ENCODE peak calls at places on chromosomes 16 and 17, in nine cellular contexts. Y is esophagus squamous epithelium; R is astrocyte of the spinal cord; Z is NCI-H446; F is glutamatergic neuron; L is AG10803; K is activated naive CD4-positive, alpha-beta T cell; S is T-helper 17 cell; M is ACHN. B is an unnamed sample.

GRCh38 chr16:4309833-4310266 is 6.0 kb upstream of the GLIS2 start:
- DNase-seq in Z (no peak), M (peak), S (peak), K (peak), R (peak), L (peak), F (peak), Y (no peak), B (peak)

GRCh38 chr16:1772362-1772907 is at the start of gene EME2:
- DNase-seq in L (no peak), K (no peak), F (peak), Y (no peak), M (peak), S (peak), R (no peak), Z (no peak), B (peak)

GRCh38 chr16:87790278-87791023 is 24.7 kb upstream of the KLHDC4 start:
- DNase-seq in K (no peak), S (no peak), L (peak), M (peak), R (no peak), Z (peak), F (no peak), Y (no peak), B (peak)

GRCh38 chr17:1099242-1099641 is 80.5 kb downstream of the ABR start:
- DNase-seq in Z (no peak), M (no peak), L (no peak), F (no peak), R (no peak), Y (no peak), K (no peak), S (no peak), B (no peak)

GRCh38 chr16:81164958-81165357 is 68.8 kb upstream of the GCSH start:
- DNase-seq in M (no peak), L (no peak), F (no peak), Z (no peak), S (no peak), Y (no peak), R (no peak), K (no peak), B (no peak)

GRCh38 chr16:87806246-87806607 is 40.4 kb upstream of the KLHDC4 start:
- DNase-seq in M (peak), S (no peak), Y (no peak), K (no peak), L (peak), F (no peak), R (no peak), Z (no peak), B (peak)

GRCh38 chr16:69567031-69567680 is 1.4 kb downstream of the NFAT5 start:
- DNase-seq in F (no peak), L (no peak), Y (no peak), M (peak), Z (no peak), K (no peak), R (peak), S (no peak), B (no peak)

GRCh38 chr17:7260601-7261376 is 1.5 kb downstream of the CLDN7 start:
- DNase-seq in L (no peak), M (no peak), F (peak), Y (no peak), K (no peak), S (no peak), R (no peak), Z (no peak), B (no peak)

GRCh38 chr16:31464781-31465260 is 5.5 kb downstream of the ARMC5 start:
- DNase-seq in Z (no peak), K (no peak), L (no peak), Y (no peak), F (no peak), S (no peak), M (no peak), R (no peak), B (no peak)

GRCh38 chr16:26856271-26856670 is 210.5 kb upstream of the C16orf82 start:
- DNase-seq in L (no peak), M (no peak), R (no peak), Y (no peak), K (no peak), F (no peak), Z (no peak), S (no peak), B (no peak)